ENCODE peak calls at places on chromosome 21, in six cellular contexts. F is ELR, A is AG08396, U is endothelial cell, S is mucosa of descending colon, Y is hypothalamus. P is an unnamed sample.

GRCh38 chr21:44894687-44895302 is 21.3 kb upstream of the PTTG1IP start:
- DNase-seq in S (peak), F (no peak), Y (no peak), U (no peak), A (no peak), P (no peak)

GRCh38 chr21:16179732-16180131 is 449.9 kb downstream of the USP25 start:
- DNase-seq in F (no peak), Y (no peak), A (no peak), S (no peak), U (no peak), P (no peak)

GRCh38 chr21:45222001-45222400 is 65.7 kb downstream of the POFUT2 start:
- DNase-seq in Y (no peak), U (no peak), F (no peak), S (no peak), A (no peak), P (no peak)

GRCh38 chr21:42661688-42662429 is 8.4 kb downstream of the PDE9A start:
- DNase-seq in S (no peak), U (no peak), A (no peak), F (no peak), Y (no peak), P (no peak)

GRCh38 chr21:18840239-18840638 is 436.7 kb upstream of the TMPRSS15 start:
- DNase-seq in F (peak), U (no peak), Y (no peak), S (no peak), A (no peak), P (peak)

GRCh38 chr21:43774163-43774562 is 1.9 kb downstream of the CSTB start:
- DNase-seq in F (no peak), U (no peak), A (no peak), Y (no peak), S (no peak), P (no peak)

GRCh38 chr21:46017148-46017547 is 35.6 kb downstream of the COL6A1 start:
- DNase-seq in S (no peak), Y (no peak), A (no peak), U (no peak), F (no peak), P (no peak)

GRCh38 chr21:39979321-39979720 is 112.1 kb downstream of the PCP4 start:
- DNase-seq in F (no peak), Y (no peak), U (no peak), S (no peak), A (no peak), P (no peak)

GRCh38 chr21:46110499-46111192 is 12.7 kb downstream of the COL6A2 start:
- DNase-seq in S (peak), F (no peak), U (peak), A (peak), Y (no peak), P (no peak)

GRCh38 chr21:31347435-31348032 is 3.5 kb upstream of the TIAM1 start:
- DNase-seq in U (no peak), Y (no peak), F (peak), A (peak), S (no peak), P (peak)

GRCh38 chr21:46191257-46191685 is 7.0 kb upstream of the SPATC1L start:
- DNase-seq in F (peak), U (no peak), S (no peak), A (peak), Y (no peak), P (peak)

GRCh38 chr21:31731802-31732537 is at the start of gene SCAF4:
- DNase-seq in U (peak), A (peak), S (peak), F (peak), Y (peak), P (peak)

GRCh38 chr21:22842875-22843274 is 1844.7 kb downstream of the NCAM2 start:
- DNase-seq in F (no peak), S (no peak), A (no peak), Y (no peak), U (no peak), P (no peak)

GRCh38 chr21:37546949-37547614 is 180.5 kb downstream of the DYRK1A start:
- DNase-seq in Y (no peak), F (no peak), U (no peak), A (no peak), S (no peak), P (peak)